ENCODE peak calls at places on chromosome 6, in eight cellular contexts. R is astrocyte; I is endodermal cell; P is naive thymus-derived CD4-positive, alpha-beta T cell; U is aorta; V is adipocyte; W is SK-N-SH; O is Peyer's patch. H is an unnamed sample.

GRCh38 chr6:139832906-139833305 is 458.5 kb upstream of the CITED2 start:
- DNase-seq in U (no peak), R (no peak), V (no peak), I (no peak), P (no peak), W (no peak), O (no peak), H (no peak)

GRCh38 chr6:107547061-107547840 is 57.3 kb downstream of the SOBP start:
- DNase-seq in W (no peak), U (no peak), O (no peak), V (no peak), I (no peak), R (no peak), P (no peak), H (no peak)

GRCh38 chr6:6758915-6759654 is 170.6 kb downstream of the LY86 start:
- DNase-seq in P (no peak), W (peak; percentile 47), I (peak; percentile 90), V (peak; percentile 68), U (no peak), R (peak; percentile 42), O (no peak), H (peak; percentile 83)

GRCh38 chr6:32954983-32955802 is 2.3 kb upstream of the HLA-DMA start:
- DNase-seq in U (no peak), I (peak; percentile 89), V (no peak), P (no peak), R (no peak), O (no peak), W (no peak), H (no peak)

GRCh38 chr6:101626264-101626663 is 232.8 kb downstream of the GRIK2 start:
- DNase-seq in U (no peak), R (no peak), W (no peak), I (peak; percentile 43), O (no peak), P (no peak), V (no peak), H (no peak)

GRCh38 chr6:149317656-149318571 is at the start of gene TAB2:
- DNase-seq in O (no peak), V (peak; percentile 68), I (peak; percentile 81), P (peak; percentile 86), W (peak; percentile 73), U (peak; percentile 80), R (no peak), H (no peak)

GRCh38 chr6:168158280-168158979 is 79.4 kb upstream of the FRMD1 start:
- DNase-seq in O (no peak), U (no peak), I (peak; percentile 56), R (no peak), W (no peak), V (no peak), P (no peak), H (no peak)

GRCh38 chr6:143286280-143286795 is 164.2 kb downstream of the ADAT2 start:
- DNase-seq in O (no peak), V (peak; percentile 46), P (no peak), U (no peak), R (peak; percentile 82), W (no peak), I (no peak), H (peak; percentile 85)

GRCh38 chr6:163946437-163946836 is 531.9 kb downstream of the QKI start:
- DNase-seq in P (no peak), U (no peak), V (no peak), W (no peak), O (no peak), I (no peak), R (no peak), H (no peak)

DNA sequence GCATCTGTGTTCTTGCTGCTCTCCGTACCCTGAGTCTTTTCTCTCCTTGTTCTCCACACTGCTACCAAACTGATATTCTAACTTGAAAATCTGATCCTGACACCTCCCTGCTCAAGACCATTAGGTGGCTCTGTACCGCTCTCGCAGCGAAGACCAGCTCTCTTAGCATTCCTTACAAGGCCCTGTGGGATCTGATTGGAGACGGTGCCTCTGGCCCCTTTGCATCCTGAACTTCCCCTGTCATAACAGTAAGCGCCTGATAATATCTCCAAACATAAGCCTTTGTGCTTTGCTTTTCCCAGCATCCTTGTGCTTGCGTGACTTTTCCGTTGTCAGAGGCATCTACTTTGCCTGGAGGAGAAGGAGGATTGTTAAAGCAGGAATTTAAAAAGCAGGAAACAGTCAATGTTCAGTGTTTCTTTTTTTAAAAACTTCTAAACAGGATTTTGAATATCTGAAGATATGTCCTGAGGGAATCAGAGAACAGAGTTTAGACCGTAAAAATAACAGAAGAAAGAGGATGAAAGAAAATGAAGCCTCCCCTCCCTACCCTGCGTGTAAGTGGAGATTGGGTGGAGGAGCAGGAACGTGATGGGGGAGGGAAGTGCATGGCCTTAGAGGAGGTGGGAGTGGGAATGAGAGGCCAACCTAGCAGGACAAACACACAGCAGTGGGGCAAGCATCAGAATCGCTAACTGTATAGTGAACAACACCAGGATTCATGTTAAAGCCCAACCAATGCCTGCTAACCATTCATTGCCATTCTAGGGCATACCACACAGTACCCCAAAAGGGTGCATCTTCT is 89.2 kb upstream of the STMND1 start:
- DNase-seq in W (peak; percentile 45), I (peak; percentile 77), U (no peak), R (peak; percentile 46), V (peak; percentile 78), P (no peak), O (no peak), H (peak; percentile 61)
- H3K4me3 ChIP-seq in W (peak overlapping the region; percentile 10), I (no peak overlapping the region), U (no peak overlapping the region), R (no peak overlapping the region), V (no peak overlapping the region), P (no peak overlapping the region), O (no peak overlapping the region), H (no peak overlapping the region)

GRCh38 chr6:20876016-20876415 is 341.8 kb downstream of the CDKAL1 start:
- DNase-seq in P (no peak), W (peak; percentile 70), I (no peak), U (no peak), V (peak; percentile 83), O (no peak), R (peak; percentile 79), H (peak; percentile 65)

GRCh38 chr6:20879121-20879520 is 344.9 kb downstream of the CDKAL1 start:
- DNase-seq in U (no peak), R (no peak), I (no peak), P (no peak), V (no peak), O (no peak), W (no peak), H (no peak)

GRCh38 chr6:20875369-20875963 is 341.2 kb downstream of the CDKAL1 start:
- DNase-seq in O (no peak), R (peak; percentile 30), U (no peak), W (peak; percentile 62), P (no peak), I (no peak), V (peak; percentile 66), H (peak; percentile 42)

GRCh38 chr6:20879526-20879925 is 345.3 kb downstream of the CDKAL1 start:
- DNase-seq in R (no peak), U (no peak), W (no peak), I (no peak), V (no peak), P (no peak), O (no peak), H (no peak)

DNA sequence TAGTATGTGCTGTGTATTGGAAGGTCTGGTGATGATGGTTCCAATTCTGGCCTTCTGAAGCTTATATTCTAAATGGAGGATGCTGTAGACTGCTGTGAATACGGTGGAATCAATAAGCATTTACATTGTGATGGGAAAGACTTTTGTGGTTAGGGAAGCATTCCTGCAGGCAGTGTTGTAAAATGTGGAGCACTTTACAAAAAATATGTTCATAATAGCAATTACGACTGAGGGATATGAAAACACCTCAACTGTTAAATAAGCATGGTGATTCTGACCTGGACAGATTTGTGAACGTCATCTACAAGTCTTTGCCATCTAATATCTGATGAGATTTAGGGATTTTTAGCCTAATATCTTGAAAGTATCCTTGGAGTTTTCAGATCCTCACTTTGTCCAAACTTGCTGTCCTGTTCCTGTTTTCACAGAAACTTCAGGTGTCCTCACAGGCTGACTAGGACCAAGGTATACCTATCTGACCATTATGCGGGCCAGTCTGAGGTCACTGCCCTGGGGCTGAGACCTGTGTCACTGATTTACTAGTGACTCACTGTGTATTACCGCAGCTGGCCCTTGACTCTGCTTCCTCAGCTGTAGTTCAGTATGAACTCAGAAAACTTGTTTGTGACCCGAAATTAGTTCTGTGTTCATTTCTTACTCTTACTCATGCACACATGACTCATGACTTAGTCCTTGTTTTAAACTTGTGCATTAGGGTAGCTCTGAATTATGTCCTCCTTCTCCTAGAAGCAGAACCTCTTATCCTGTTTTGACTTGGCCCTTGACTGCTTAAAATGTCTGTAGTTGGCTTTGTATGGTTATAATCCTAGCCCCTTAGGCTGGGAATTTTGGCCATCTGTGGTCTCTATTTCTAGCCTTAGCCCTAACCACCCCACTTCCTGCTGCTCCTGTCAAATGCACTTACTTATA is 343.0 kb downstream of the CDKAL1 start:
- DNase-seq in U (no peak), O (peak; percentile 54), P (no peak), V (peak; percentile 86), I (no peak), R (peak; percentile 97), W (no peak), H (peak; percentile 95)
- H3K4me1 ChIP-seq in U (no peaks in the 10 kb centered on the region), O (peaks cover 3% of the 10 kb centered on the region), P (no peaks in the 10 kb centered on the region), V (peaks cover 29% of the 10 kb centered on the region), I (peaks cover 18% of the 10 kb centered on the region), R (peaks cover 32% of the 10 kb centered on the region), W (peaks cover 29% of the 10 kb centered on the region), H (peaks cover 9% of the 10 kb centered on the region)

GRCh38 chr6:158684745-158685355 is 35.0 kb downstream of the SYTL3 start:
- DNase-seq in W (no peak), R (no peak), I (no peak), V (no peak), U (no peak), O (no peak), P (no peak), H (no peak)

GRCh38 chr6:158686311-158686710 is 36.5 kb downstream of the SYTL3 start:
- DNase-seq in R (no peak), I (no peak), W (no peak), V (no peak), U (no peak), O (no peak), P (no peak), H (no peak)

GRCh38 chr6:158686791-158687381 is 37.0 kb downstream of the SYTL3 start:
- DNase-seq in P (peak; percentile 34), O (no peak), U (no peak), R (no peak), I (no peak), V (no peak), W (no peak), H (no peak)

GRCh38 chr6:158687507-158687906 is 37.7 kb downstream of the SYTL3 start:
- DNase-seq in V (no peak), I (no peak), W (no peak), R (no peak), O (no peak), U (no peak), P (no peak), H (no peak)

GRCh38 chr6:158684311-158684710 is 34.5 kb downstream of the SYTL3 start:
- DNase-seq in O (no peak), R (no peak), P (no peak), W (no peak), U (no peak), V (no peak), I (no peak), H (no peak)
- H3K4me3 ChIP-seq in O (no peak overlapping the region), R (no peak overlapping the region), P (no peak overlapping the region), W (no peak overlapping the region), U (no peak overlapping the region), V (no peak overlapping the region), I (no peak overlapping the region), H (no peak overlapping the region)

DNA sequence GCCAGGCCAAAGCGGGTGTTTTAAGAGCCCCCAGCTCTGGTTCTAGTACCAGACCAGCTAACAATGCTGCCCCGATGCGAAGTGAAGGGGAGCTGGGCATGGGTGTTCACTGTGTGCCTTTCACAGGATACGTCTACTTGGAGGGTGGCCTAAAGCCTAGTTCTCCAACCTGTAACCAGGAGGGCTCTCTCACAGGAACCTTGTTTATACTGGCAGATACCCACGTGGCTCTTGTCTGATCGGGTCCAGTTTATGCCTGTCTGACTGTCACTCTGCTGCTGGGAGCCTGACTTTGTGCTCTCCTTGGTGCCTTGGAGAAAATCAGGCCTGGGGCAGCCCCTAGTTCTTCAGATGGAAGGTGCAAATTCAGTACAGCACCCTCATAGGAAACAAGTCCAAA is 60.2 kb upstream of the RNF144B start:
- DNase-seq in P (no peak), O (no peak), U (no peak), R (no peak), W (no peak), V (no peak), I (no peak), H (no peak)
- H3K4me1 ChIP-seq in P (no peaks in the 10 kb centered on the region), O (no peaks in the 10 kb centered on the region), U (no peaks in the 10 kb centered on the region), R (no peaks in the 10 kb centered on the region), W (no peaks in the 10 kb centered on the region), V (no peaks in the 10 kb centered on the region), I (no peaks in the 10 kb centered on the region), H (no peaks in the 10 kb centered on the region)

H was measured in fibroblast of lung.